ENCODE peak calls at places on chromosomes 13 and 19, in six cellular contexts. G, E, X, M, N and Q are unnamed samples.

GRCh38 chr13:75079226-75079625 is 402.7 kb downstream of the TBC1D4 start:
- DNase-seq in N (no peak), G (peak), E (no peak), M (no peak), X (no peak), Q (no peak)

GRCh38 chr19:33604651-33605050 is 17.1 kb upstream of the CHST8 start:
- DNase-seq in G (no peak), M (no peak), E (no peak), X (no peak), N (no peak), Q (no peak)

GRCh38 chr19:6536138-6536671 is 5.4 kb downstream of the TNFSF9 start:
- DNase-seq in M (no peak), X (no peak), E (peak), N (peak), G (peak), Q (peak)

GRCh38 chr19:34232566-34233481 is 21.5 kb upstream of the GARRE1 start:
- DNase-seq in N (peak), M (peak), E (no peak), X (no peak), G (peak), Q (no peak)

GRCh38 chr13:86976521-86977324 is 694.4 kb upstream of the SLITRK5 start:
- DNase-seq in M (no peak), E (no peak), G (no peak), X (no peak), N (no peak), Q (no peak)

GRCh38 chr13:51006067-51006800 is 96.6 kb downstream of the RNASEH2B start:
- DNase-seq in N (peak), G (peak), M (no peak), X (no peak), E (no peak), Q (peak)

GRCh38 chr13:27283906-27284523 is 13.4 kb downstream of the RASL11A start:
- DNase-seq in G (peak), X (no peak), N (no peak), E (no peak), M (no peak), Q (no peak)

GRCh38 chr19:3094638-3095374 is 644 bp downstream of the GNA11 start:
- DNase-seq in N (peak), G (peak), M (peak), X (no peak), E (no peak), Q (no peak)

GRCh38 chr13:83065136-83065535 is 817.1 kb downstream of the SLITRK1 start:
- DNase-seq in E (no peak), N (peak), G (peak), M (no peak), X (peak), Q (no peak)

GRCh38 chr19:2253106-2254051 is 2.8 kb downstream of the JSRP1 start:
- DNase-seq in N (no peak), G (no peak), M (no peak), E (peak), X (no peak), Q (no peak)

GRCh38 chr19:5152013-5152763 is 183.3 kb downstream of the KDM4B start:
- DNase-seq in E (no peak), N (no peak), X (no peak), G (no peak), M (no peak), Q (no peak)

GRCh38 chr13:114109646-114110045 is 22.8 kb downstream of the RASA3 start:
- DNase-seq in E (no peak), N (no peak), M (no peak), X (no peak), G (no peak), Q (no peak)

GRCh38 chr19:34085336-34085735 is 87.0 kb upstream of the LSM14A start:
- DNase-seq in G (no peak), N (no peak), M (no peak), E (no peak), X (no peak), Q (no peak)

GRCh38 chr13:110663044-110663443 is 42.9 kb downstream of the CARS2 start:
- DNase-seq in N (no peak), M (no peak), G (no peak), X (no peak), E (no peak), Q (no peak)

GRCh38 chr19:49687150-49687549 is 2.2 kb upstream of the ADM5 start:
- DNase-seq in G (no peak), X (no peak), M (no peak), E (no peak), N (no peak), Q (no peak)

GRCh38 chr19:21117041-21117907 is 24.6 kb upstream of the ZNF431 start:
- DNase-seq in M (no peak), E (no peak), G (no peak), N (no peak), X (no peak), Q (no peak)

GRCh38 chr13:63163903-63164302 is 1748.3 kb upstream of the PCDH20 start:
- DNase-seq in N (no peak), E (no peak), G (no peak), X (no peak), M (no peak), Q (no peak)

GRCh38 chr19:40358773-40359172 is 10.3 kb downstream of the PLD3 start:
- DNase-seq in X (no peak), G (no peak), N (no peak), E (no peak), M (no peak), Q (no peak)

GRCh38 chr19:11199517-11199916 is 2.2 kb upstream of the KANK2 start:
- DNase-seq in M (no peak), N (no peak), G (no peak), E (no peak), X (no peak), Q (no peak)

GRCh38 chr19:11198769-11199469 is 1.6 kb upstream of the KANK2 start:
- DNase-seq in X (no peak), G (no peak), N (no peak), M (no peak), E (no peak), Q (no peak)

GRCh38 chr19:11196406-11197287 is 698 bp downstream of the KANK2 start:
- DNase-seq in E (no peak), M (peak), X (no peak), N (peak), G (peak), Q (no peak)

GRCh38 chr19:11197291-11198174 is at the start of gene KANK2:
- DNase-seq in M (peak), E (peak), N (peak), G (peak), X (peak), Q (peak)

GRCh38 chr19:11198175-11198534 is 810 bp upstream of the KANK2 start:
- DNase-seq in N (no peak), X (no peak), E (no peak), M (no peak), G (no peak), Q (no peak)
- TF ChIP-seq CTCF in N (no peak), X (no peak), E (no peak), M (no peak), G (no peak), Q (no peak)

GRCh38 chr13:48571121-48571901 is 38.4 kb upstream of the RCBTB2 start:
- DNase-seq in N (peak), G (peak), E (no peak), X (no peak), M (no peak), Q (no peak)
- H3K4me3 ChIP-seq in N (no peak), G (no peak), E (no peak), X (peak), M (peak), Q (peak)

DNA sequence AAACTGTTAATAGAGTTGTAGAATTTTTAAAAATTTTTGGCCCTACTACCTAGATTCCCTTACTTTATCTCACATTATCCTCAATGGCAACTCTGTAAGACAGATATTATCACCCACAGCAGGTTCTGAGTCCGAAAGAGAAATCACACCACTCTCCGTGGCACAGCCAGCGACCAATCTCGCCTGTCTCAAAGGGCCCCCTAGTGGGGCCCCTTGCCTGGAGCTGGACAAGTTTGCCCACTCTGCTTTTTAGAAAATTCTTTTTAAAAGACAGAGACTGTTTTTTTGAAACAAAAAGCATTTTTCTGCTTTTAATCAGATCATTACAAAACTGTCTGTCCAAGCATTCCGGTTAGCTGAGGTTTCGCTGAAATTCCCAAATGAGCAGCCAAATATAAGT is 21.7 kb downstream of the PHF11 start:
- DNase-seq in G (peak), E (no peak), X (no peak), M (no peak), N (peak), Q (peak)
- TF ChIP-seq CTCF in G (peak), E (peak), X (no peak), M (no peak), N (peak), Q (peak)

GRCh38 chr19:8545743-8546142 is 31.5 kb downstream of the MYO1F start:
- DNase-seq in X (no peak), G (no peak), N (no peak), E (no peak), M (no peak), Q (no peak)
- H3K4me3 ChIP-seq in X (no peak), G (no peak), N (no peak), E (no peak), M (no peak), Q (no peak)

GRCh38 chr13:60646600-60646999 is 249.6 kb downstream of the TDRD3 start:
- DNase-seq in M (no peak), G (no peak), E (no peak), N (no peak), X (no peak), Q (no peak)
- TF ChIP-seq CTCF in M (no peak), G (no peak), E (no peak), N (no peak), X (no peak), Q (no peak)